ENCODE peak calls at places on chromosome 1, in five cellular contexts. One of them, this sample, is unnamed.

GRCh38 chr1:94679336-94680007 is 137.9 kb upstream of the F3 start:
- DNase-seq in myocyte: no peak
- DNase-seq in stimulated activated CD8-positive, alpha-beta memory T cell treated with anti-CD3 and anti-CD28 coated beads, Interleukin-4, amount 100 ng/mL, for 48 hours: no peak
- DNase-seq in stimulated activated naive CD4-positive, alpha-beta T cell treated with Interleukin-2 at 50 U/mL for 16 hours: no peak
- DNase-seq in upper lobe of left lung: no peak
- DNase-seq in this sample: no peak

GRCh38 chr1:223700942-223701637 is 11.2 kb upstream of the CAPN2 start:
- DNase-seq in stimulated activated naive CD4-positive, alpha-beta T cell treated with Interleukin-2 at 50 U/mL for 16 hours: no peak
- DNase-seq in upper lobe of left lung: peak; percentile 61
- DNase-seq in stimulated activated CD8-positive, alpha-beta memory T cell treated with anti-CD3 and anti-CD28 coated beads, Interleukin-4, amount 100 ng/mL, for 48 hours: peak; percentile 52
- DNase-seq in myocyte: peak; percentile 92
- DNase-seq in this sample: peak; percentile 85

GRCh38 chr1:184424171-184424570 is 37.3 kb downstream of the C1orf21 start:
- DNase-seq in stimulated activated CD8-positive, alpha-beta memory T cell treated with anti-CD3 and anti-CD28 coated beads, Interleukin-4, amount 100 ng/mL, for 48 hours: no peak
- DNase-seq in stimulated activated naive CD4-positive, alpha-beta T cell treated with Interleukin-2 at 50 U/mL for 16 hours: no peak
- DNase-seq in myocyte: no peak
- DNase-seq in upper lobe of left lung: no peak
- DNase-seq in this sample: no peak

GRCh38 chr1:39943471-39944290 is 11.3 kb upstream of the MFSD2A start:
- DNase-seq in upper lobe of left lung: no peak
- DNase-seq in stimulated activated naive CD4-positive, alpha-beta T cell treated with Interleukin-2 at 50 U/mL for 16 hours: no peak
- DNase-seq in stimulated activated CD8-positive, alpha-beta memory T cell treated with anti-CD3 and anti-CD28 coated beads, Interleukin-4, amount 100 ng/mL, for 48 hours: no peak
- DNase-seq in myocyte: no peak
- DNase-seq in this sample: no peak

GRCh38 chr1:231724876-231725647 is 98.5 kb downstream of the DISC1 start:
- DNase-seq in upper lobe of left lung: no peak
- DNase-seq in stimulated activated naive CD4-positive, alpha-beta T cell treated with Interleukin-2 at 50 U/mL for 16 hours: no peak
- DNase-seq in myocyte: peak; percentile 88
- DNase-seq in stimulated activated CD8-positive, alpha-beta memory T cell treated with anti-CD3 and anti-CD28 coated beads, Interleukin-4, amount 100 ng/mL, for 48 hours: peak; percentile 37
- DNase-seq in this sample: peak; percentile 13

GRCh38 chr1:174398246-174398645 is 49.5 kb upstream of the GPR52 start:
- DNase-seq in upper lobe of left lung: no peak
- DNase-seq in stimulated activated naive CD4-positive, alpha-beta T cell treated with Interleukin-2 at 50 U/mL for 16 hours: no peak
- DNase-seq in stimulated activated CD8-positive, alpha-beta memory T cell treated with anti-CD3 and anti-CD28 coated beads, Interleukin-4, amount 100 ng/mL, for 48 hours: no peak
- DNase-seq in myocyte: no peak
- DNase-seq in this sample: no peak

GRCh38 chr1:8670371-8670818 is 147.0 kb downstream of the RERE start:
- DNase-seq in myocyte: no peak
- DNase-seq in upper lobe of left lung: no peak
- DNase-seq in stimulated activated CD8-positive, alpha-beta memory T cell treated with anti-CD3 and anti-CD28 coated beads, Interleukin-4, amount 100 ng/mL, for 48 hours: no peak
- DNase-seq in stimulated activated naive CD4-positive, alpha-beta T cell treated with Interleukin-2 at 50 U/mL for 16 hours: no peak
- DNase-seq in this sample: no peak

GRCh38 chr1:14903922-14904321 is 249.6 kb upstream of the TMEM51 start:
- DNase-seq in upper lobe of left lung: no peak
- DNase-seq in stimulated activated CD8-positive, alpha-beta memory T cell treated with anti-CD3 and anti-CD28 coated beads, Interleukin-4, amount 100 ng/mL, for 48 hours: no peak
- DNase-seq in stimulated activated naive CD4-positive, alpha-beta T cell treated with Interleukin-2 at 50 U/mL for 16 hours: no peak
- DNase-seq in myocyte: no peak
- DNase-seq in this sample: no peak